ENCODE peak calls at places on chromosome 7, in nine cellular contexts. G, V, K, D, P, B, A, M and S are unnamed samples.

GRCh38 chr7:47759056-47759706 is 177.3 kb upstream of the TNS3 start:
- DNase-seq in M (no peak), K (no peak), G (peak), A (no peak), V (no peak), P (no peak), D (no peak), B (no peak), S (peak)

GRCh38 chr7:69967152-69967591 is 368.9 kb downstream of the AUTS2 start:
- DNase-seq in P (no peak), M (no peak), K (peak), G (no peak), B (no peak), D (no peak), V (no peak), A (no peak), S (no peak)

GRCh38 chr7:99190359-99191009 is 17.4 kb downstream of the KPNA7 start:
- DNase-seq in B (no peak), V (no peak), P (no peak), D (no peak), G (no peak), A (no peak), K (no peak), M (no peak), S (no peak)

GRCh38 chr7:7719235-7719634 is 828 bp upstream of the RPA3 start:
- DNase-seq in P (peak), B (no peak), D (peak), G (peak), M (no peak), V (peak), A (peak), K (no peak), S (peak)

GRCh38 chr7:44060948-44061644 is 4.3 kb downstream of the PGAM2 start:
- DNase-seq in M (no peak), P (no peak), G (no peak), K (peak), D (no peak), B (no peak), V (no peak), A (no peak), S (no peak)

GRCh38 chr7:20519641-20520040 is 95.8 kb upstream of the ABCB5 start:
- DNase-seq in V (no peak), K (no peak), P (no peak), D (no peak), B (no peak), M (no peak), A (no peak), G (no peak), S (no peak)

GRCh38 chr7:87447251-87447650 is 28.2 kb downstream of the ABCB4 start:
- DNase-seq in P (peak), V (no peak), K (no peak), B (no peak), G (no peak), D (no peak), M (no peak), A (no peak), S (peak)

GRCh38 chr7:79668292-79668691 is 214.8 kb upstream of the MAGI2 start:
- DNase-seq in B (no peak), D (no peak), P (no peak), K (no peak), V (no peak), G (peak), A (no peak), M (no peak), S (peak)

GRCh38 chr7:151603951-151604350 is 84.3 kb upstream of the RHEB start:
- DNase-seq in A (no peak), M (no peak), G (no peak), D (no peak), V (no peak), K (no peak), B (no peak), P (no peak), S (no peak)

GRCh38 chr7:134452991-134453473 is 5.9 kb downstream of the AKR1B1 start:
- DNase-seq in D (no peak), V (no peak), B (no peak), P (no peak), A (no peak), G (no peak), K (no peak), M (no peak), S (no peak)

GRCh38 chr7:22801907-22802306 is 20.7 kb downstream of the TOMM7 start:
- DNase-seq in A (no peak), M (no peak), B (no peak), G (no peak), K (no peak), V (no peak), D (no peak), P (no peak), S (no peak)

GRCh38 chr7:78327718-78328117 is 529.1 kb downstream of the PHTF2 start:
- DNase-seq in A (no peak), M (no peak), D (no peak), V (no peak), K (no peak), B (no peak), G (no peak), P (no peak), S (no peak)

GRCh38 chr7:143901360-143901709 is 641 bp downstream of the TCAF1 start:
- DNase-seq in K (peak), A (peak), M (no peak), V (no peak), P (peak), D (no peak), B (no peak), G (peak), S (peak)

GRCh38 chr7:143882020-143882610 is 19.9 kb downstream of the TCAF1 start:
- DNase-seq in B (peak), M (no peak), A (peak), K (peak), D (no peak), G (peak), V (no peak), P (peak), S (peak)

GRCh38 chr7:134954197-134955082 is 31.9 kb upstream of the AGBL3 start:
- DNase-seq in M (no peak), A (peak), V (no peak), K (no peak), G (peak), P (peak), D (peak), B (no peak), S (no peak)

GRCh38 chr7:150982348-150982747 is 4.2 kb upstream of the KCNH2 start:
- DNase-seq in V (no peak), P (no peak), A (no peak), G (no peak), B (peak), D (no peak), K (peak), M (no peak), S (no peak)

GRCh38 chr7:2248984-2249694 is 7.1 kb downstream of the NUDT1 start:
- DNase-seq in D (peak), G (peak), A (peak), V (no peak), B (peak), P (peak), M (no peak), K (peak), S (peak)

GRCh38 chr7:147513451-147513850 is 1077.1 kb upstream of the C7orf33 start:
- DNase-seq in M (no peak), V (no peak), K (no peak), D (no peak), B (no peak), A (no peak), G (no peak), P (no peak), S (no peak)